ENCODE peak calls at places on chromosomes 12 and 14, in ten cellular contexts. O is stimulated activated CD8-positive, alpha-beta memory T cell treated with anti-CD3 and anti-CD28 coated beads, Interleukin-15, amount 100 ng/mL, for 24 hours; B is NCI-H2107; X is pulmonary artery endothelial cell; L is central memory CD4-positive, alpha-beta T cell; D is pancreas; P is thyroid gland; F is retinal pigment epithelial cell; T is GM10248; Q is HEK293T. S is an unnamed sample.

GRCh38 chr14:50961606-50962259 is 17.4 kb upstream of the PYGL start:
- DNase-seq in O (no peak), B (no peak), X (peak), L (no peak), D (peak), P (no peak), F (peak), T (no peak), Q (no peak), S (no peak)

GRCh38 chr14:22871962-22872832 is 657 bp downstream of the LRP10 start:
- DNase-seq in O (peak), B (peak), X (no peak), L (peak), D (peak), P (peak), F (no peak), T (peak), Q (peak), S (peak)

GRCh38 chr14:88364710-88365413 is 20.6 kb upstream of the SPATA7 start:
- DNase-seq in O (no peak), B (no peak), X (no peak), L (no peak), D (no peak), P (no peak), F (no peak), T (no peak), Q (no peak), S (no peak)

GRCh38 chr12:109547286-109547685 is 26.0 kb downstream of the MMAB start:
- DNase-seq in O (no peak), B (no peak), X (no peak), L (no peak), D (no peak), P (no peak), F (no peak), T (no peak), Q (no peak), S (no peak)

GRCh38 chr12:131621701-131622421 is 89.0 kb upstream of the SFSWAP start:
- DNase-seq in O (no peak), B (no peak), X (no peak), L (no peak), D (no peak), P (no peak), F (no peak), T (no peak), Q (no peak), S (no peak)

GRCh38 chr12:913919-914718 is 35.4 kb downstream of the RAD52 start:
- DNase-seq in O (no peak), B (no peak), X (no peak), L (no peak), D (no peak), P (no peak), F (peak), T (no peak), Q (no peak), S (no peak)

GRCh38 chr12:116140559-116140958 is 136.9 kb downstream of the MED13L start:
- DNase-seq in O (no peak), B (no peak), X (no peak), L (no peak), D (no peak), P (no peak), F (no peak), T (no peak), Q (no peak), S (no peak)

GRCh38 chr14:30240002-30240401 is 312.4 kb upstream of the PRKD1 start:
- DNase-seq in O (no peak), B (no peak), X (no peak), L (no peak), D (no peak), P (no peak), F (no peak), T (no peak), Q (no peak), S (no peak)

GRCh38 chr14:69755784-69756183 is 11.2 kb upstream of the SRSF5 start:
- DNase-seq in O (no peak), B (no peak), X (no peak), L (no peak), D (no peak), P (no peak), F (peak), T (no peak), Q (no peak), S (no peak)

GRCh38 chr14:66758031-66758613 is 250.2 kb downstream of the GPHN start:
- DNase-seq in O (no peak), B (no peak), X (no peak), L (no peak), D (no peak), P (no peak), F (no peak), T (no peak), Q (no peak), S (no peak)

S was measured in D721Med.